ENCODE peak calls at places on chromosome 15, in nine cellular contexts. V is M059J; Z is mesenteric fat pad; S is testis; K is amniotic stem cell; M is central memory CD4-positive, alpha-beta T cell; P is esophagus squamous epithelium; I is frontal cortex; O is HEK293T. C is an unnamed sample.

GRCh38 chr15:29522373-29523276 is 253.0 kb upstream of the NSMCE3 start:
- DNase-seq in V (peak), K (no peak), P (no peak), I (no peak), S (no peak), Z (no peak), O (no peak), M (no peak), C (no peak)

GRCh38 chr15:34701536-34701935 is 53.3 kb downstream of the GJD2 start:
- DNase-seq in K (no peak), O (no peak), P (no peak), I (no peak), V (peak), S (no peak), M (no peak), Z (no peak), C (no peak)

GRCh38 chr15:89332446-89332845 is 2.2 kb downstream of the POLG start:
- DNase-seq in Z (no peak), S (no peak), I (no peak), K (no peak), M (no peak), V (no peak), O (peak), P (no peak), C (no peak)

GRCh38 chr15:63231717-63232116 is 42.3 kb downstream of the RAB8B start:
- DNase-seq in I (no peak), S (no peak), V (no peak), P (no peak), Z (no peak), O (no peak), M (no peak), K (no peak), C (no peak)

GRCh38 chr15:42062284-42062806 is 32.0 kb downstream of the PLA2G4D start:
- DNase-seq in P (no peak), O (no peak), I (no peak), M (no peak), Z (peak), S (peak), K (no peak), V (no peak), C (no peak)

GRCh38 chr15:59115047-59115446 is 10.1 kb downstream of the CCNB2 start:
- DNase-seq in P (no peak), Z (no peak), S (no peak), O (no peak), V (no peak), K (no peak), I (no peak), M (no peak), C (no peak)

GRCh38 chr15:57305009-57305408 is 71.3 kb upstream of the CGNL1 start:
- DNase-seq in O (no peak), K (no peak), Z (no peak), S (no peak), M (no peak), V (no peak), P (no peak), I (no peak), C (no peak)

GRCh38 chr15:33908396-33908795 is 59.9 kb upstream of the CHRM5 start:
- DNase-seq in S (no peak), M (no peak), V (peak), Z (no peak), P (no peak), I (no peak), K (no peak), O (no peak), C (no peak)

C was measured in glomerular endothelial cell.